ENCODE peak calls at places on chromosomes 16 and 17, in eight cellular contexts. One of them, this sample, is unnamed.

GRCh38 chr17:82941021-82942001 is 101.5 kb upstream of the ZNF750 start:
- DNase-seq in AG04449: no peak
- DNase-seq in pancreas: peak; percentile 39
- DNase-seq in choroid plexus epithelial cell: no peak
- DNase-seq in transverse colon: peak; percentile 3
- DNase-seq in brain microvascular endothelial cell: no peak
- DNase-seq in Peyer's patch: peak; percentile 37
- DNase-seq in K562: no peak
- DNase-seq in this sample: no peak

GRCh38 chr16:83561876-83562275 is 245.9 kb upstream of the HSBP1 start:
- DNase-seq in K562: peak; percentile 25
- DNase-seq in choroid plexus epithelial cell: peak; percentile 57
- DNase-seq in AG04449: no peak
- DNase-seq in brain microvascular endothelial cell: peak; percentile 40
- DNase-seq in transverse colon: no peak
- DNase-seq in Peyer's patch: no peak
- DNase-seq in pancreas: no peak
- DNase-seq in this sample: peak; percentile 22

GRCh38 chr17:60583008-60583407 is 17.0 kb upstream of the PPM1D start:
- DNase-seq in choroid plexus epithelial cell: no peak
- DNase-seq in brain microvascular endothelial cell: no peak
- DNase-seq in transverse colon: no peak
- DNase-seq in K562: no peak
- DNase-seq in pancreas: no peak
- DNase-seq in Peyer's patch: no peak
- DNase-seq in AG04449: no peak
- DNase-seq in this sample: no peak

GRCh38 chr17:5248821-5249479 is 14.3 kb upstream of the SCIMP start:
- DNase-seq in AG04449: no peak
- DNase-seq in brain microvascular endothelial cell: no peak
- DNase-seq in Peyer's patch: no peak
- DNase-seq in choroid plexus epithelial cell: peak; percentile 58
- DNase-seq in K562: no peak
- DNase-seq in transverse colon: no peak
- DNase-seq in pancreas: no peak
- DNase-seq in this sample: peak; percentile 3

GRCh38 chr17:81868674-81869220 is 2.4 kb downstream of the ARHGDIA start:
- DNase-seq in transverse colon: peak; percentile 43
- DNase-seq in Peyer's patch: peak; percentile 59
- DNase-seq in choroid plexus epithelial cell: peak; percentile 92
- DNase-seq in AG04449: peak; percentile 54
- DNase-seq in brain microvascular endothelial cell: peak; percentile 79
- DNase-seq in pancreas: peak; percentile 89
- DNase-seq in K562: peak; percentile 68
- DNase-seq in this sample: peak; percentile 82

GRCh38 chr17:50839591-50840310 is 4.4 kb downstream of the WFIKKN2 start:
- DNase-seq in K562: no peak
- DNase-seq in transverse colon: no peak
- DNase-seq in AG04449: no peak
- DNase-seq in choroid plexus epithelial cell: no peak
- DNase-seq in pancreas: peak; percentile 67
- DNase-seq in Peyer's patch: no peak
- DNase-seq in brain microvascular endothelial cell: no peak
- DNase-seq in this sample: no peak

GRCh38 chr16:89193021-89193575 is 7.2 kb downstream of the SLC22A31 start:
- DNase-seq in Peyer's patch: peak; percentile 53
- DNase-seq in brain microvascular endothelial cell: peak; percentile 63
- DNase-seq in transverse colon: peak; percentile 63
- DNase-seq in choroid plexus epithelial cell: no peak
- DNase-seq in pancreas: peak; percentile 93
- DNase-seq in K562: peak; percentile 96
- DNase-seq in AG04449: peak; percentile 26
- DNase-seq in this sample: peak; percentile 75

GRCh38 chr16:57355898-57356414 is 2.6 kb upstream of the CCL22 start:
- DNase-seq in pancreas: no peak
- DNase-seq in K562: no peak
- DNase-seq in choroid plexus epithelial cell: no peak
- DNase-seq in brain microvascular endothelial cell: no peak
- DNase-seq in Peyer's patch: no peak
- DNase-seq in AG04449: no peak
- DNase-seq in transverse colon: no peak
- DNase-seq in this sample: no peak

GRCh38 chr16:35182943-35183550 is 1723.6 kb downstream of the TP53TG3F start:
- DNase-seq in brain microvascular endothelial cell: no peak
- DNase-seq in K562: no peak
- DNase-seq in Peyer's patch: peak; percentile 34
- DNase-seq in transverse colon: no peak
- DNase-seq in AG04449: no peak
- DNase-seq in pancreas: peak; percentile 29
- DNase-seq in choroid plexus epithelial cell: no peak
- DNase-seq in this sample: no peak

GRCh38 chr17:29194669-29195068 is 14.5 kb upstream of the MYO18A start:
- DNase-seq in AG04449: no peak
- DNase-seq in Peyer's patch: no peak
- DNase-seq in brain microvascular endothelial cell: no peak
- DNase-seq in choroid plexus epithelial cell: no peak
- DNase-seq in K562: no peak
- DNase-seq in transverse colon: no peak
- DNase-seq in pancreas: no peak
- DNase-seq in this sample: no peak

GRCh38 chr16:89037261-89038152 is 56.1 kb upstream of the ACSF3 start:
- DNase-seq in brain microvascular endothelial cell: peak; percentile 9
- DNase-seq in Peyer's patch: no peak
- DNase-seq in transverse colon: no peak
- DNase-seq in pancreas: peak; percentile 42
- DNase-seq in AG04449: no peak
- DNase-seq in choroid plexus epithelial cell: peak; percentile 52
- DNase-seq in K562: peak; percentile 81
- DNase-seq in this sample: peak; percentile 17

GRCh38 chr17:32429598-32429997 is 14.7 kb upstream of the PSMD11 start:
- DNase-seq in brain microvascular endothelial cell: no peak
- DNase-seq in choroid plexus epithelial cell: no peak
- DNase-seq in AG04449: no peak
- DNase-seq in K562: no peak
- DNase-seq in transverse colon: no peak
- DNase-seq in Peyer's patch: no peak
- DNase-seq in pancreas: no peak
- DNase-seq in this sample: no peak

GRCh38 chr16:27238016-27238587 is 30.5 kb downstream of the NSMCE1 start:
- DNase-seq in K562: peak; percentile 25
- DNase-seq in brain microvascular endothelial cell: no peak
- DNase-seq in pancreas: peak; percentile 64
- DNase-seq in transverse colon: peak; percentile 71
- DNase-seq in Peyer's patch: no peak
- DNase-seq in AG04449: no peak
- DNase-seq in choroid plexus epithelial cell: no peak
- DNase-seq in this sample: no peak

GRCh38 chr16:89921131-89921698 is 1.9 kb upstream of the TUBB3 start:
- DNase-seq in pancreas: peak; percentile 75
- DNase-seq in AG04449: no peak
- DNase-seq in K562: no peak
- DNase-seq in brain microvascular endothelial cell: no peak
- DNase-seq in choroid plexus epithelial cell: no peak
- DNase-seq in transverse colon: no peak
- DNase-seq in Peyer's patch: peak; percentile 43
- DNase-seq in this sample: no peak

GRCh38 chr17:38746004-38746892 is 1.9 kb downstream of the PCGF2 start:
- DNase-seq in pancreas: peak; percentile 33
- DNase-seq in transverse colon: no peak
- DNase-seq in brain microvascular endothelial cell: no peak
- DNase-seq in K562: no peak
- DNase-seq in Peyer's patch: peak; percentile 47
- DNase-seq in AG04449: no peak
- DNase-seq in choroid plexus epithelial cell: no peak
- DNase-seq in this sample: no peak

GRCh38 chr17:58822148-58823050 is 66.7 kb downstream of the PPM1E start:
- DNase-seq in K562: no peak
- DNase-seq in Peyer's patch: no peak
- DNase-seq in transverse colon: no peak
- DNase-seq in AG04449: no peak
- DNase-seq in choroid plexus epithelial cell: no peak
- DNase-seq in brain microvascular endothelial cell: no peak
- DNase-seq in pancreas: no peak
- DNase-seq in this sample: no peak

GRCh38 chr17:82745524-82745923 is 6.3 kb upstream of the TBCD start:
- DNase-seq in choroid plexus epithelial cell: no peak
- DNase-seq in Peyer's patch: no peak
- DNase-seq in brain microvascular endothelial cell: no peak
- DNase-seq in AG04449: no peak
- DNase-seq in transverse colon: no peak
- DNase-seq in K562: no peak
- DNase-seq in pancreas: no peak
- DNase-seq in this sample: no peak

GRCh38 chr17:36534881-36535668 is at the start of gene PIGW:
- DNase-seq in transverse colon: peak; percentile 93
- DNase-seq in choroid plexus epithelial cell: peak; percentile 90
- DNase-seq in AG04449: no peak
- DNase-seq in K562: peak; percentile 91
- DNase-seq in pancreas: peak; percentile 93
- DNase-seq in brain microvascular endothelial cell: peak; percentile 80
- DNase-seq in Peyer's patch: peak; percentile 95
- DNase-seq in this sample: peak; percentile 92

GRCh38 chr17:13194887-13195286 is 177.1 kb upstream of the ELAC2 start:
- DNase-seq in transverse colon: no peak
- DNase-seq in K562: no peak
- DNase-seq in AG04449: no peak
- DNase-seq in choroid plexus epithelial cell: no peak
- DNase-seq in Peyer's patch: no peak
- DNase-seq in brain microvascular endothelial cell: no peak
- DNase-seq in pancreas: no peak
- DNase-seq in this sample: no peak

GRCh38 chr17:59331929-59332889 is 754 bp downstream of the YPEL2 start:
- DNase-seq in K562: peak; percentile 53
- DNase-seq in Peyer's patch: peak; percentile 71
- DNase-seq in pancreas: peak; percentile 87
- DNase-seq in transverse colon: peak; percentile 51
- DNase-seq in brain microvascular endothelial cell: no peak
- DNase-seq in AG04449: no peak
- DNase-seq in choroid plexus epithelial cell: no peak
- DNase-seq in this sample: no peak

GRCh38 chr16:30185141-30185682 is 1.8 kb downstream of the CORO1A start:
- DNase-seq in choroid plexus epithelial cell: no peak
- DNase-seq in K562: no peak
- DNase-seq in pancreas: peak; percentile 69
- DNase-seq in AG04449: no peak
- DNase-seq in transverse colon: peak; percentile 16
- DNase-seq in Peyer's patch: no peak
- DNase-seq in brain microvascular endothelial cell: no peak
- DNase-seq in this sample: no peak

GRCh38 chr17:6509295-6509771 is 47.0 kb downstream of the PITPNM3 start:
- DNase-seq in choroid plexus epithelial cell: peak; percentile 37
- DNase-seq in brain microvascular endothelial cell: no peak
- DNase-seq in AG04449: no peak
- DNase-seq in K562: peak; percentile 41
- DNase-seq in Peyer's patch: no peak
- DNase-seq in pancreas: no peak
- DNase-seq in transverse colon: no peak
- DNase-seq in this sample: no peak

GRCh38 chr16:66058181-66058580 is 308.3 kb upstream of the CDH5 start:
- DNase-seq in brain microvascular endothelial cell: no peak
- DNase-seq in K562: no peak
- DNase-seq in AG04449: peak; percentile 69
- DNase-seq in transverse colon: no peak
- DNase-seq in Peyer's patch: no peak
- DNase-seq in pancreas: no peak
- DNase-seq in choroid plexus epithelial cell: no peak
- DNase-seq in this sample: peak; percentile 72

GRCh38 chr16:57786632-57787518 is 15.4 kb downstream of the KIFC3 start:
- DNase-seq in brain microvascular endothelial cell: no peak
- DNase-seq in choroid plexus epithelial cell: peak; percentile 62
- DNase-seq in AG04449: no peak
- DNase-seq in transverse colon: peak; percentile 30
- DNase-seq in pancreas: peak; percentile 58
- DNase-seq in Peyer's patch: no peak
- DNase-seq in K562: no peak
- DNase-seq in this sample: no peak

GRCh38 chr16:10314811-10315210 is 71.0 kb upstream of the ATF7IP2 start:
- DNase-seq in Peyer's patch: no peak
- DNase-seq in brain microvascular endothelial cell: peak; percentile 1
- DNase-seq in K562: no peak
- DNase-seq in transverse colon: no peak
- DNase-seq in choroid plexus epithelial cell: peak; percentile 31
- DNase-seq in AG04449: no peak
- DNase-seq in pancreas: no peak
- DNase-seq in this sample: peak; percentile 16
- TF ChIP-seq CTCF in Peyer's patch: peak; percentile 20
- TF ChIP-seq CTCF in brain microvascular endothelial cell: no peak
- TF ChIP-seq CTCF in K562: no peak
- TF ChIP-seq CTCF in transverse colon: no peak
- TF ChIP-seq CTCF in choroid plexus epithelial cell: peak; percentile 15
- TF ChIP-seq CTCF in AG04449: no peak
- TF ChIP-seq CTCF in pancreas: no peak
- TF ChIP-seq CTCF in this sample: no peak

DNA sequence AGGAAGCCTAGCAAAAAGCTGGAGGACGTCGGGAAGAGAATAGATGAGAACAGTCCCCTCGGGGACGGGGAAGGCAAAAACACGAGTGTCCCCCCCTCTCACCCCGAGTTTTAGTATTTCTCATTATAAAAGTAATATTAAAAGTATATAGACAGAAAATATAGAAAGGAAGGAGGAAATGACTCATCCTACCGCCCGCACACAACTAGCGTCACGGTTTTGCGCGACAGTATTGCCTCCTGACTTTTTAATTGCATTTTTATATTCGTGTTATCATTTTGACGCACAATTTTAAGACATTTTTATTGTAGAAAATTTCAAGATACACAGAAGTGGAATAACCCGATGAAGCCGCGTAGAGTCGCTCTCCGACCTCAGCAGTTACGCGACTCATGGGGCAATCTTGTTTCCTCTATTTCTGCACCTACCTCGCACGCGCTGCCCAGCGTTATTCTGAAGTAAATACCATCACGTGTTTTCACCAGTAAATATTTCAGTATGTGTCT is 652 bp upstream of the SLC25A19 start:
- DNase-seq in K562: peak; percentile 34
- DNase-seq in pancreas: no peak
- DNase-seq in brain microvascular endothelial cell: peak; percentile 53
- DNase-seq in choroid plexus epithelial cell: peak; percentile 73
- DNase-seq in Peyer's patch: peak; percentile 57
- DNase-seq in transverse colon: peak; percentile 79
- DNase-seq in AG04449: no peak
- DNase-seq in this sample: peak; percentile 68
- H3K4me3 ChIP-seq in K562: peak overlapping the region; percentile 87
- H3K4me3 ChIP-seq in pancreas: peak overlapping the region; percentile 74
- H3K4me3 ChIP-seq in brain microvascular endothelial cell: peak overlapping the region; percentile 87
- H3K4me3 ChIP-seq in choroid plexus epithelial cell: peak overlapping the region; percentile 91
- H3K4me3 ChIP-seq in Peyer's patch: peak overlapping the region; percentile 80
- H3K4me3 ChIP-seq in transverse colon: peak overlapping the region; percentile 59
- H3K4me3 ChIP-seq in AG04449: peak overlapping the region; percentile 90
- H3K4me3 ChIP-seq in this sample: peak overlapping the region; percentile 55

GRCh38 chr17:56478836-56479447 is 114.6 kb upstream of the NOG start:
- DNase-seq in Peyer's patch: no peak
- DNase-seq in brain microvascular endothelial cell: peak; percentile 9
- DNase-seq in choroid plexus epithelial cell: peak; percentile 41
- DNase-seq in transverse colon: no peak
- DNase-seq in pancreas: no peak
- DNase-seq in K562: peak; percentile 12
- DNase-seq in AG04449: no peak
- DNase-seq in this sample: peak; percentile 15
- TF ChIP-seq CTCF in Peyer's patch: peak; percentile 41
- TF ChIP-seq CTCF in brain microvascular endothelial cell: peak; percentile 54
- TF ChIP-seq CTCF in choroid plexus epithelial cell: peak; percentile 51
- TF ChIP-seq CTCF in transverse colon: peak; percentile 29
- TF ChIP-seq CTCF in pancreas: peak; percentile 12
- TF ChIP-seq CTCF in K562: peak; percentile 58
- TF ChIP-seq CTCF in AG04449: peak; percentile 47
- TF ChIP-seq CTCF in this sample: peak; percentile 45

GRCh38 chr16:31507617-31507928 is 618 bp downstream of the RUSF1 start:
- DNase-seq in AG04449: no peak
- DNase-seq in pancreas: no peak
- DNase-seq in K562: no peak
- DNase-seq in brain microvascular endothelial cell: no peak
- DNase-seq in transverse colon: no peak
- DNase-seq in Peyer's patch: no peak
- DNase-seq in choroid plexus epithelial cell: no peak
- DNase-seq in this sample: no peak
- H3K4me3 ChIP-seq in AG04449: peak overlapping the region; percentile 96
- H3K4me3 ChIP-seq in pancreas: peak overlapping the region; percentile 99
- H3K4me3 ChIP-seq in K562: peak overlapping the region; percentile 79
- H3K4me3 ChIP-seq in brain microvascular endothelial cell: peak overlapping the region; percentile 97
- H3K4me3 ChIP-seq in transverse colon: peak overlapping the region; percentile 87
- H3K4me3 ChIP-seq in Peyer's patch: peak overlapping the region; percentile 99
- H3K4me3 ChIP-seq in choroid plexus epithelial cell: peak overlapping the region; percentile 97
- H3K4me3 ChIP-seq in this sample: peak overlapping the region; percentile 98

This sample was measured in astrocyte of the spinal cord.